ENCODE peak calls at places on chromosomes 12 and 14, in eight cellular contexts. K, B, H, Q, T, X, S and O are unnamed samples.
A peak's percentile ranks its signal among the peaks of the same experiment; 100 is the strongest.

GRCh38 chr12:14272954-14273910 is 92.2 kb upstream of the ATF7IP start:
- DNase-seq in H (no peak), K (no peak), X (no peak), B (peak; percentile 48), Q (peak; percentile 46), S (no peak), T (no peak), O (no peak)

GRCh38 chr14:61287196-61287595 is 6.1 kb upstream of the TMEM30B start:
- DNase-seq in Q (no peak), K (no peak), H (no peak), T (no peak), S (no peak), X (no peak), B (no peak), O (no peak)

GRCh38 chr12:63792333-63792732 is 12.6 kb downstream of the RXYLT1 start:
- DNase-seq in X (no peak), T (no peak), K (no peak), S (no peak), H (no peak), B (no peak), Q (no peak), O (no peak)

GRCh38 chr12:75812341-75813018 is 219.1 kb downstream of the PHLDA1 start:
- DNase-seq in Q (peak; percentile 77), B (peak; percentile 21), X (no peak), K (no peak), H (peak; percentile 20), S (no peak), T (peak; percentile 67), O (no peak)

GRCh38 chr14:58572092-58572853 is 65.5 kb upstream of the DACT1 start:
- DNase-seq in T (no peak), K (no peak), H (no peak), S (no peak), Q (peak; percentile 72), X (no peak), B (no peak), O (no peak)

GRCh38 chr12:108823804-108824203 is 33.6 kb downstream of the SSH1 start:
- DNase-seq in H (no peak), X (no peak), S (no peak), T (no peak), K (no peak), B (no peak), Q (no peak), O (no peak)

GRCh38 chr12:69886101-69886500 is 61.1 kb downstream of the MYRFL start:
- DNase-seq in B (no peak), S (no peak), Q (no peak), K (no peak), X (no peak), T (no peak), H (no peak), O (no peak)

GRCh38 chr12:3150820-3151590 is 73.8 kb downstream of the TSPAN9 start:
- DNase-seq in Q (peak; percentile 70), X (no peak), B (no peak), S (no peak), T (peak; percentile 63), K (no peak), H (no peak), O (no peak)

GRCh38 chr12:45728625-45729232 is 777 bp upstream of the ARID2 start:
- DNase-seq in Q (peak; percentile 97), H (peak; percentile 96), X (peak; percentile 98), T (peak; percentile 98), S (peak; percentile 97), K (peak; percentile 95), B (peak; percentile 98), O (peak; percentile 96)

GRCh38 chr12:114726092-114726710 is 42.2 kb upstream of the TBX3 start:
- DNase-seq in H (no peak), B (no peak), T (no peak), X (no peak), K (no peak), S (no peak), Q (no peak), O (no peak)

GRCh38 chr12:119168721-119169120 is 10.0 kb upstream of the HSPB8 start:
- DNase-seq in H (no peak), T (no peak), S (no peak), B (no peak), X (no peak), K (no peak), Q (no peak), O (no peak)

GRCh38 chr14:98754343-98755025 is 517.5 kb downstream of the BCL11B start:
- DNase-seq in B (no peak), X (peak; percentile 5), S (no peak), Q (peak; percentile 13), T (no peak), K (no peak), H (no peak), O (no peak)

GRCh38 chr12:50402270-50403000 is 1.8 kb downstream of the LARP4 start:
- DNase-seq in X (no peak), S (no peak), T (no peak), H (no peak), Q (peak; percentile 16), B (no peak), K (no peak), O (no peak)

GRCh38 chr12:53591301-53592206 is 34.6 kb downstream of the ATF7 start:
- DNase-seq in K (no peak), H (no peak), X (no peak), Q (no peak), T (no peak), B (no peak), S (no peak), O (peak; percentile 53)

GRCh38 chr14:58171090-58171489 is 19.1 kb upstream of the ARMH4 start:
- DNase-seq in X (peak; percentile 81), T (peak; percentile 94), Q (peak; percentile 83), S (peak; percentile 76), H (peak; percentile 63), K (peak; percentile 78), B (no peak), O (no peak)

GRCh38 chr12:24918596-24918995 is 30.3 kb downstream of the BCAT1 start:
- DNase-seq in H (no peak), T (no peak), B (no peak), K (no peak), Q (no peak), X (no peak), S (no peak), O (no peak)

GRCh38 chr14:75306917-75307699 is 28.5 kb downstream of the FOS start:
- DNase-seq in B (no peak), Q (no peak), T (peak; percentile 41), H (no peak), K (no peak), X (no peak), S (no peak), O (no peak)
- TF ChIP-seq CTCF in B (peak; percentile 77), Q (peak; percentile 34), T (peak; percentile 58), H (no peak), K (no peak), X (no peak), S (peak; percentile 18), O (peak; percentile 49)

DNA sequence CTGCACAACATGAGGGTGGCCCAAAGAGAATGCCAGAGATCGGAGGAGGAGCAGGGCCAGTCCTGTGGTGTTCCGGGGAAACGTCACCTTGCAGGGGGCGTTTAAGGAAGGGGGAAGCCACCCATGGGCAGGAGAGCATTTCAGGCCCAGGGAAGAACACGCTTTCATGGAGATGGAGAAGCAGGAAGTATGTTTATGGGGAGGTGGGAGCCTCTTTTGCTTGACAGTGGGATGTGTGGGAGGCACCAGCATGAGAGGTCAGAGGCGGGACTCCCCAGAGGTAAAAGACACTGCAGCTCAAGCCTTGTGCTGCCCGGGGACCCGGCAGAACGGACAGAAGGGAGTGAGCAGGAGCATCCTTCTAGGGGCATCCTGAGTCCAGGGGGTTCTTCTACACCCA is 1.3 kb upstream of the LRTM2 start:
- DNase-seq in X (no peak), B (no peak), H (no peak), K (no peak), S (no peak), T (no peak), Q (no peak), O (no peak)
- H3K27me3 ChIP-seq in X (peaks cover 15% of the 10 kb centered on the region), B (peaks cover 9% of the 10 kb centered on the region), H (peaks cover 10% of the 10 kb centered on the region), K (no peaks in the 10 kb centered on the region), S (peaks cover 10% of the 10 kb centered on the region), T (peaks cover 20% of the 10 kb centered on the region), Q (peaks cover 60% of the 10 kb centered on the region), O (no peaks in the 10 kb centered on the region)

GRCh38 chr12:110180591-110181005 is 56.4 kb downstream of the IFT81 start:
- DNase-seq in Q (peak; percentile 87), X (no peak), B (no peak), H (no peak), S (no peak), K (no peak), T (no peak), O (no peak)

GRCh38 chr12:110185626-110186025 is 61.5 kb downstream of the IFT81 start:
- DNase-seq in X (no peak), B (no peak), K (no peak), S (no peak), T (no peak), H (no peak), Q (no peak), O (no peak)

GRCh38 chr12:110183386-110183785 is 59.2 kb downstream of the IFT81 start:
- DNase-seq in K (no peak), Q (no peak), B (no peak), S (no peak), T (no peak), X (no peak), H (no peak), O (peak; percentile 82)

DNA sequence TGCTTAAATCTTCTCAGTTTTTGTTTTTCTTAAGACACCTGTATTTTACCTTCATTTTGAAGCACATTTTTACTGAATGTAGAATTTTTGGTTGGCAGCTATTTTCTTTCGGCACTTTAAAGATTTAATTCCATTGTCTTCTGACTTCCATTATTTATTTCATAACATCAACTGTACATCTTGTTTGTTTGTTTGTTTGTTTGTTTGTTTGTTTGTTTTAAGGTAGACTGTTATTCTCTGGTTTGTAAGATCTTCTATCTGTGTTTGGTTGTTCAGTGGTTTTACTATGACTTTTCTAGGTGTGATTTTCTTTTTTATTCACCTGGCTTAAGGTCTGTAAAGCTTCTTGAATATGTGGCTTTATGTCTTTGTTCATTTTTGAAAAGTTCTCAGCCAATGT is 61.9 kb downstream of the IFT81 start:
- DNase-seq in X (no peak), S (no peak), H (no peak), B (no peak), T (no peak), Q (no peak), K (no peak), O (no peak)
- H3K4me3 ChIP-seq in X (no peak overlapping the region), S (no peak overlapping the region), H (no peak overlapping the region), B (no peak overlapping the region), T (no peak overlapping the region), Q (no peak overlapping the region), K (no peak overlapping the region), O (no peak overlapping the region)

DNA sequence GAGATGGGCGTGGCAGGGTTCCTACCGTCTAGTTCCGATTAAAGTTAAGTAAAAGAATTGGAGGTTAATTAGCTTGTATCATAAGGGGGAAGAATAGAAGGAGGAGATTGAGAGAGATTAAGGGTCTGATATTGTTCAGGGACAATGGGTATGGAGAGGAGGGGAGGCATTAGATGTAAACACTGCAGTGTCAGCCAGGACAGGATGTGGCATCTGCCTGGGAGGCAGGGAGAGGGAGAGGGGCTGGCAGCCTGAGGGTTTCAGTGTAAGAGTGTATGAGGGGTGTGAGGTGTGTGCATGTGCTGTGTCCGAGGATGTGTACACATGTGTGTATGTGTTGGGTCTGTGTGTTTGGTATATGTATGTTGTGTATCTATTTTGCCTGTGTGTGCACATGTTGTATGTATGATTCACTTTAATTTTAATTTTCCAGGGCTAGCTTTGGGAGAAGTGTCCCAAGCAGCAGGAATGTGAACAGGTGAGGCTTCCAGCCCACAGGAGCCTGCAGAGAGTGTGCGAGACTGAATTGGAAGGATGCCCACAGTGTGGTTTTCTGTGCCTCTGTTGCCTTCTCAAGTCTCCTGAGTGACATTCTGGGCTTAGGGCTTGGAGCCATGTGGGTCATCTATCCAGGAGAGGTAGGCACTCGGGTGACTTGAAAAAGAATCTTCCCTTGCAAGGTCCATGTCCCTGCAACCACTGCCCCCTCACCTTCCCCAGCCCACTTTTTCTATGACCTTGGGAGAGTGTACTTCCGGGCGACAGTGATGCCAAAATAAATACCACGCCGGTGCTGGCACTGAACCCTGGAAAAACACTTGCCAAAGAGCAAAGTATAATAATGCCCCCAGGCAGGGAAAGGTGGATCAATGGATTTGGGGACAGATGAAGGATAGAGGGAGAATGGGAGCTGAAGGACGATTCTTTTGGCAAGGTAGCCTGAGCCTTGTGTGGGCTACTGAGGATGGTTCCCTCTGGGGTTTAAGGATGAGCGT is 36.8 kb upstream of the DCD start:
- DNase-seq in K (peak; percentile 63), H (no peak), B (no peak), T (peak; percentile 15), X (no peak), Q (no peak), S (peak; percentile 74), O (no peak)
- TF ChIP-seq CTCF in K (no peak), H (no peak), B (no peak), T (no peak), X (no peak), Q (no peak), S (no peak), O (no peak)